ENCODE peak calls at places on chromosomes 4 and X, in six cellular contexts. P, B, C, T, A and D are unnamed samples.

GRCh38 chrX:48961585-48962091 is 4.2 kb upstream of the OTUD5 start:
- DNase-seq in T (peak; percentile 65), A (no peak), P (no peak), B (peak; percentile 63), C (no peak), D (no peak)

GRCh38 chr4:6125103-6125651 is 75.2 kb downstream of the JAKMIP1 start:
- DNase-seq in B (no peak), C (no peak), T (no peak), A (no peak), P (no peak), D (no peak)

GRCh38 chr4:106287353-106287969 is 28.5 kb downstream of the TBCK start:
- DNase-seq in P (no peak), B (peak; percentile 71), T (no peak), C (no peak), A (no peak), D (peak; percentile 86)

GRCh38 chr4:52659016-52659721 is at the start of gene USP46:
- DNase-seq in B (peak; percentile 93), T (peak; percentile 72), A (peak; percentile 97), P (no peak), C (peak; percentile 73), D (peak; percentile 90)

GRCh38 chrX:153662266-153662665 is 11.3 kb downstream of the PNCK start:
- DNase-seq in T (peak; percentile 31), C (peak; percentile 15), A (peak; percentile 27), B (peak; percentile 68), P (no peak), D (peak; percentile 36)

GRCh38 chrX:17828156-17828555 is 32.9 kb downstream of the RAI2 start:
- DNase-seq in C (no peak), P (no peak), A (no peak), T (no peak), B (no peak), D (no peak)

GRCh38 chrX:40009462-40009851 is 88.3 kb downstream of the BCOR start:
- DNase-seq in A (no peak), C (no peak), B (no peak), T (no peak), P (no peak), D (peak; percentile 34)

GRCh38 chrX:119728487-119728886 is 29.9 kb upstream of the SOWAHD start:
- DNase-seq in B (peak; percentile 16), P (no peak), C (no peak), T (peak; percentile 72), A (no peak), D (no peak)

GRCh38 chr4:40289366-40290188 is 45.6 kb upstream of the CHRNA9 start:
- DNase-seq in P (no peak), A (no peak), C (no peak), T (no peak), B (no peak), D (no peak)

GRCh38 chrX:150482537-150483217 is 85.7 kb upstream of the MTM1 start:
- DNase-seq in A (no peak), T (no peak), C (no peak), P (peak; percentile 88), B (peak; percentile 58), D (peak; percentile 73)

GRCh38 chr4:128322311-128322710 is 34.7 kb upstream of the PGRMC2 start:
- DNase-seq in P (peak; percentile 80), T (no peak), C (no peak), A (no peak), B (no peak), D (peak; percentile 30)

GRCh38 chrX:13398073-13398823 is 78.4 kb upstream of the ATXN3L start:
- DNase-seq in B (peak; percentile 90), C (no peak), A (no peak), P (peak; percentile 98), T (no peak), D (peak; percentile 94)

GRCh38 chr4:1971456-1972200 is 37.1 kb downstream of the NELFA start:
- DNase-seq in B (no peak), P (no peak), C (no peak), A (no peak), T (no peak), D (no peak)

GRCh38 chr4:152807294-152807829 is 27.6 kb downstream of the ARFIP1 start:
- DNase-seq in P (no peak), T (no peak), A (no peak), B (no peak), C (peak; percentile 50), D (peak; percentile 37)

GRCh38 chr4:72326692-72327632 is 242.1 kb downstream of the ADAMTS3 start:
- DNase-seq in A (peak; percentile 21), T (peak; percentile 41), C (peak; percentile 33), B (peak; percentile 55), P (no peak), D (peak; percentile 68)

GRCh38 chr4:86279247-86279960 is 80.4 kb downstream of the MAPK10 start:
- DNase-seq in C (no peak), P (no peak), A (no peak), T (no peak), B (no peak), D (no peak)

GRCh38 chrX:24703185-24703494 is 9.4 kb downstream of the POLA1 start:
- DNase-seq in B (no peak), P (no peak), C (no peak), A (no peak), T (no peak), D (no peak)

GRCh38 chrX:152810403-152810802 is 20.2 kb downstream of the CETN2 start:
- DNase-seq in T (no peak), A (peak; percentile 64), B (no peak), C (no peak), P (no peak), D (peak; percentile 4)

GRCh38 chr4:182975806-182976205 is 58.6 kb upstream of the DCTD start:
- DNase-seq in P (peak; percentile 69), T (no peak), B (no peak), A (peak; percentile 22), C (no peak), D (peak; percentile 92)

GRCh38 chr4:156779774-156780173 is 191.8 kb downstream of the PDGFC start:
- DNase-seq in A (no peak), C (no peak), P (no peak), T (no peak), B (no peak), D (peak; percentile 81)

GRCh38 chr4:120921456-120922389 is 803 bp downstream of the PRDM5 start:
- DNase-seq in C (peak; percentile 59), A (no peak), T (no peak), P (no peak), B (peak; percentile 75), D (peak; percentile 84)

GRCh38 chr4:3174371-3175338 is 74.3 kb upstream of the MSANTD1 start:
- DNase-seq in B (no peak), C (no peak), P (no peak), T (no peak), A (no peak), D (no peak)

GRCh38 chrX:7110821-7111276 is 36.7 kb upstream of the STS start:
- DNase-seq in A (no peak), P (peak; percentile 74), T (peak; percentile 88), C (peak; percentile 69), B (no peak), D (no peak)
- H3K9me2 ChIP-seq in A (no peaks in the 10 kb centered on the region), P (no peaks in the 10 kb centered on the region), T (no peaks in the 10 kb centered on the region), C (no peaks in the 10 kb centered on the region), B (no peaks in the 10 kb centered on the region), D (no peaks in the 10 kb centered on the region)

DNA sequence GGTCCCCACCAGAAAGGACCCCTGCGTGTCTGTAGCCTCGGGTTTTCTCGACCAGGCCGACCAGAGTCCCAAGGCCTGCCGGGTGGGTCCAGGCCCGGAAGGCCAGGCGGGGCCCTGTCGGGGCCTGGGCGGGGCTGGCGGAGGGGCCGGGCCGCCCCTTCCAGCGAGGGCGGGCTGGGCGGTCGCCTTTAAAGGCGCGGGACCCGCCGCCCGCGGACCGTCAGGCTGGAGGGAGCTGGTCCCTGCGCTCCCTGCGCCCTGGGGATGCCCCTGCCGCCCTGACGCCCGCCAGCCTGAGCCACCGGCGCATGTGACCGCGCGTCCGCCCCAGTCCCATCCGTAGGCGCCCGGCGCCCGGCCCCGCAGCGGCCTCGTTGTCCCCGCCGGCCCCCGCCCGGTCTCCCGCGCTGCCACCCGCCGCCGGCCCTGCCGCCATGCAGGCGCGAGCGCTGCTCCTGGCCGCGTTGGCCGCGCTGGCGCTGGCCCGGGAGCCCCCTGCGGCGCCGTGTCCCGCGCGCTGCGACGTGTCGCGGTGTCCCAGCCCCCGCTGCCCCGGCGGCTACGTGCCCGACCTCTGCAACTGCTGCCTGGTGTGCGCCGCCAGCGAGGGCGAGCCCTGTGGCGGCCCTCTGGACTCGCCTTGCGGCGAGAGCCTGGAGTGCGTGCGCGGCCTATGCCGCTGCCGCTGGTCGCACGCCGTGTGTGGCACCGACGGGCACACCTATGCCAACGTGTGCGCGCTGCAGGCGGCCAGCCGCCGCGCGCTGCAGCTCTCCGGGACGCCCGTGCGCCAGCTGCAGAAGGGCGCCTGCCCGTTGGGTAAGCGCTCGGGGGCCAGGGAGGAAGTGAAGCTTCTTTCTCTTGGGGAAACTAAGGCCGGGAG is at the start of gene HTRA3:
- DNase-seq in B (peak; percentile 68), T (no peak), A (no peak), P (no peak), C (no peak), D (peak; percentile 56)
- H3K4me3 ChIP-seq in B (peak within 1 kb of the TSS; percentile 36), T (no peak within 1 kb of the TSS), A (no peak within 1 kb of the TSS), P (no peak within 1 kb of the TSS), C (no peak within 1 kb of the TSS), D (peak within 1 kb of the TSS; percentile 63)

GRCh38 chr4:18314731-18315130 is 293.2 kb upstream of the LCORL start:
- DNase-seq in A (peak; percentile 15), T (no peak), P (no peak), B (no peak), C (no peak), D (no peak)
- H3K9me2 ChIP-seq in A (no peaks in the 10 kb centered on the region), T (no peaks in the 10 kb centered on the region), P (no peaks in the 10 kb centered on the region), B (no peaks in the 10 kb centered on the region), C (no peaks in the 10 kb centered on the region), D (no peaks in the 10 kb centered on the region)

GRCh38 chr4:125620066-125620850 is 305.5 kb downstream of the FAT4 start:
- DNase-seq in C (no peak), B (no peak), A (no peak), P (no peak), T (no peak), D (peak; percentile 2)
- H3K4me3 ChIP-seq in C (no peak overlapping the region), B (no peak overlapping the region), A (no peak overlapping the region), P (no peak overlapping the region), T (no peak overlapping the region), D (peak overlapping the region; percentile 9)